ENCODE peak calls at places on chromosomes 6 and 20, in four cellular contexts. One of them, this sample, is unnamed.

GRCh38 chr6:152404458-152404857 is 232.7 kb downstream of the SYNE1 start:
- DNase-seq in neural crest cell: no peak
- DNase-seq in Peyer's patch: no peak
- DNase-seq in tibial nerve: no peak
- DNase-seq in this sample: no peak

GRCh38 chr6:14889172-14889571 is 356.7 kb upstream of the JARID2 start:
- DNase-seq in tibial nerve: no peak
- DNase-seq in Peyer's patch: no peak
- DNase-seq in neural crest cell: no peak
- DNase-seq in this sample: no peak

GRCh38 chr20:19786311-19786710 is 28.3 kb downstream of the RIN2 start:
- DNase-seq in tibial nerve: peak
- DNase-seq in neural crest cell: no peak
- DNase-seq in Peyer's patch: no peak
- DNase-seq in this sample: no peak

GRCh38 chr6:90083891-90084290 is 189.6 kb downstream of the GJA10 start:
- DNase-seq in Peyer's patch: no peak
- DNase-seq in tibial nerve: no peak
- DNase-seq in neural crest cell: no peak
- DNase-seq in this sample: no peak

GRCh38 chr6:148857817-148858390 is 111.1 kb downstream of the UST start:
- DNase-seq in Peyer's patch: no peak
- DNase-seq in neural crest cell: no peak
- DNase-seq in tibial nerve: no peak
- DNase-seq in this sample: no peak

GRCh38 chr20:35339007-35339406 is 46.8 kb upstream of the FAM83C start:
- DNase-seq in neural crest cell: no peak
- DNase-seq in tibial nerve: no peak
- DNase-seq in Peyer's patch: no peak
- DNase-seq in this sample: no peak

GRCh38 chr6:166017032-166017635 is 150.5 kb downstream of the TBXT start:
- DNase-seq in neural crest cell: no peak
- DNase-seq in Peyer's patch: no peak
- DNase-seq in tibial nerve: no peak
- DNase-seq in this sample: no peak

GRCh38 chr20:52766645-52767435 is 205.3 kb upstream of the TSHZ2 start:
- DNase-seq in Peyer's patch: no peak
- DNase-seq in tibial nerve: no peak
- DNase-seq in neural crest cell: no peak
- DNase-seq in this sample: no peak

GRCh38 chr20:42577193-42577592 is 612.5 kb downstream of the PTPRT start:
- DNase-seq in tibial nerve: no peak
- DNase-seq in neural crest cell: no peak
- DNase-seq in Peyer's patch: no peak
- DNase-seq in this sample: no peak

GRCh38 chr20:36465109-36466080 is 75.9 kb upstream of the MYL9 start:
- DNase-seq in Peyer's patch: peak
- DNase-seq in neural crest cell: no peak
- DNase-seq in tibial nerve: peak
- DNase-seq in this sample: no peak

GRCh38 chr20:57653546-57653900 is 33.3 kb upstream of the ZBP1 start:
- DNase-seq in Peyer's patch: no peak
- DNase-seq in tibial nerve: no peak
- DNase-seq in neural crest cell: no peak
- DNase-seq in this sample: no peak

GRCh38 chr20:32434434-32434833 is 76.3 kb downstream of the ASXL1 start:
- DNase-seq in neural crest cell: no peak
- DNase-seq in Peyer's patch: no peak
- DNase-seq in tibial nerve: no peak
- DNase-seq in this sample: no peak

GRCh38 chr6:32668226-32668747 is 1.8 kb upstream of the HLA-DQB1 start:
- DNase-seq in Peyer's patch: no peak
- DNase-seq in tibial nerve: peak
- DNase-seq in neural crest cell: no peak
- DNase-seq in this sample: peak

GRCh38 chr6:159910342-159910741 is 19.6 kb downstream of the MAS1 start:
- DNase-seq in tibial nerve: no peak
- DNase-seq in Peyer's patch: no peak
- DNase-seq in neural crest cell: no peak
- DNase-seq in this sample: no peak

GRCh38 chr6:135424385-135424784 is 73.2 kb downstream of the AHI1 start:
- DNase-seq in Peyer's patch: no peak
- DNase-seq in neural crest cell: no peak
- DNase-seq in tibial nerve: no peak
- DNase-seq in this sample: no peak

GRCh38 chr6:135426833-135427232 is 70.7 kb downstream of the AHI1 start:
- DNase-seq in Peyer's patch: no peak
- DNase-seq in tibial nerve: no peak
- DNase-seq in neural crest cell: no peak
- DNase-seq in this sample: no peak

GRCh38 chr6:135428078-135428477 is 69.5 kb downstream of the AHI1 start:
- DNase-seq in neural crest cell: no peak
- DNase-seq in tibial nerve: no peak
- DNase-seq in Peyer's patch: no peak
- DNase-seq in this sample: no peak

GRCh38 chr6:135419162-135419561 is 78.4 kb downstream of the AHI1 start:
- DNase-seq in tibial nerve: no peak
- DNase-seq in neural crest cell: no peak
- DNase-seq in Peyer's patch: no peak
- DNase-seq in this sample: no peak

GRCh38 chr6:135423649-135424128 is 73.9 kb downstream of the AHI1 start:
- DNase-seq in neural crest cell: no peak
- DNase-seq in tibial nerve: no peak
- DNase-seq in Peyer's patch: no peak
- DNase-seq in this sample: no peak
- TF ChIP-seq CTCF in neural crest cell: peak
- TF ChIP-seq CTCF in tibial nerve: peak
- TF ChIP-seq CTCF in Peyer's patch: peak
- TF ChIP-seq CTCF in this sample: peak

DNA sequence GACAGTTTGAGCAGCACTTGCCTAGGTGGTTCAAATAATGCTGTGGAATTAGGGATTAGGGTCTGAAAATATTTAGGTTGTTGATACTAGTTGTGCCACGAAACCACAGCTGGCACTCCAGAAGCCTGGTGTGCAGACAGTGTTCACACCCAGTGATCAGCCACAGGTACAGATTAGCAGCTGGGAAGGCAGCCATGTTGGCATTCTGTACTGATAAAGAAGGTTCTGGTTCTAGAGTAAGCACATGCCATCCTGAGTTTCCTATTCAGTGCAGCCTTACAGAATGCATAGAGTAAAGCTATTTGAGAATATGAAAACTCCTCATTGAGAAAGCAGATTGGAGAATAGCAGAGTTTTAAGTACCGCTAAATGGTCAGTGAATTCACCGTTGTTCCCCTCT is 30.0 kb downstream of the TMEM74B start:
- DNase-seq in tibial nerve: no peak
- DNase-seq in neural crest cell: no peak
- DNase-seq in Peyer's patch: no peak
- DNase-seq in this sample: no peak
- TF ChIP-seq CTCF in tibial nerve: no peak
- TF ChIP-seq CTCF in neural crest cell: no peak
- TF ChIP-seq CTCF in Peyer's patch: no peak
- TF ChIP-seq CTCF in this sample: no peak

GRCh38 chr6:7656355-7656754 is 66.4 kb downstream of the SNRNP48 start:
- DNase-seq in tibial nerve: no peak
- DNase-seq in neural crest cell: no peak
- DNase-seq in Peyer's patch: no peak
- DNase-seq in this sample: no peak
- TF ChIP-seq CTCF in tibial nerve: no peak
- TF ChIP-seq CTCF in neural crest cell: no peak
- TF ChIP-seq CTCF in Peyer's patch: no peak
- TF ChIP-seq CTCF in this sample: no peak

GRCh38 chr6:109447878-109448555 is 7.5 kb downstream of the SMPD2 start:
- DNase-seq in Peyer's patch: peak
- DNase-seq in neural crest cell: no peak
- DNase-seq in tibial nerve: no peak
- DNase-seq in this sample: no peak
- TF ChIP-seq CTCF in Peyer's patch: no peak
- TF ChIP-seq CTCF in neural crest cell: no peak
- TF ChIP-seq CTCF in tibial nerve: no peak
- TF ChIP-seq CTCF in this sample: no peak

GRCh38 chr6:83062225-83062624 is 3.4 kb downstream of the UBE3D start:
- DNase-seq in Peyer's patch: no peak
- DNase-seq in tibial nerve: no peak
- DNase-seq in neural crest cell: no peak
- DNase-seq in this sample: no peak

GRCh38 chr6:83053678-83054077 is 12.0 kb downstream of the UBE3D start:
- DNase-seq in neural crest cell: no peak
- DNase-seq in Peyer's patch: no peak
- DNase-seq in tibial nerve: no peak
- DNase-seq in this sample: no peak

GRCh38 chr6:83055366-83055964 is 10.2 kb downstream of the UBE3D start:
- DNase-seq in tibial nerve: peak
- DNase-seq in neural crest cell: peak
- DNase-seq in Peyer's patch: no peak
- DNase-seq in this sample: no peak

GRCh38 chr6:83057705-83058321 is 7.8 kb downstream of the UBE3D start:
- DNase-seq in tibial nerve: peak
- DNase-seq in neural crest cell: peak
- DNase-seq in Peyer's patch: no peak
- DNase-seq in this sample: no peak
- TF ChIP-seq CTCF in tibial nerve: peak
- TF ChIP-seq CTCF in neural crest cell: peak
- TF ChIP-seq CTCF in Peyer's patch: peak
- TF ChIP-seq CTCF in this sample: peak

GRCh38 chr6:56297022-56297995 is 49.9 kb upstream of the COL21A1 start:
- DNase-seq in tibial nerve: no peak
- DNase-seq in neural crest cell: no peak
- DNase-seq in Peyer's patch: no peak
- DNase-seq in this sample: no peak

GRCh38 chr6:56293756-56294155 is 46.4 kb upstream of the COL21A1 start:
- DNase-seq in neural crest cell: no peak
- DNase-seq in tibial nerve: no peak
- DNase-seq in Peyer's patch: no peak
- DNase-seq in this sample: no peak

GRCh38 chr6:56291278-56291917 is 44.0 kb upstream of the COL21A1 start:
- DNase-seq in tibial nerve: no peak
- DNase-seq in neural crest cell: no peak
- DNase-seq in Peyer's patch: no peak
- DNase-seq in this sample: no peak

GRCh38 chr6:56288347-56288746 is 41.0 kb upstream of the COL21A1 start:
- DNase-seq in tibial nerve: no peak
- DNase-seq in neural crest cell: no peak
- DNase-seq in Peyer's patch: no peak
- DNase-seq in this sample: no peak

GRCh38 chr6:56292505-56293181 is 45.3 kb upstream of the COL21A1 start:
- DNase-seq in Peyer's patch: no peak
- DNase-seq in tibial nerve: peak
- DNase-seq in neural crest cell: peak
- DNase-seq in this sample: no peak
- TF ChIP-seq CTCF in Peyer's patch: peak
- TF ChIP-seq CTCF in tibial nerve: peak
- TF ChIP-seq CTCF in neural crest cell: peak
- TF ChIP-seq CTCF in this sample: peak

This sample was measured in CD14-positive monocyte.